ENCODE peak calls at places on chromosomes 5 and 9, in ten cellular contexts. R is astrocyte; C is CD4-positive, alpha-beta T cell; W is RCC 7860; X is NCI-H2171 treated with DMSO at 0.1 percent for 48 hours; K is GM04503; Y is iPS-NIHi11; M is sigmoid colon; A is T-helper 22 cell; Z is skeletal muscle cell. B is an unnamed sample.
A peak's percentile ranks its signal among the peaks of the same experiment; 100 is the strongest.

GRCh38 chr5:140321796-140322195 is 18.9 kb upstream of the PFDN1 start:
- DNase-seq in Z (no peak), X (no peak), K (no peak), Y (no peak), W (no peak), M (peak; percentile 81), R (no peak), C (no peak), A (no peak), B (peak; percentile 70)

GRCh38 chr9:106420511-106420944 is 442.4 kb upstream of the ZNF462 start:
- DNase-seq in W (peak; percentile 48), Y (no peak), X (no peak), K (peak; percentile 11), Z (peak; percentile 54), C (no peak), A (no peak), R (peak; percentile 57), M (no peak), B (no peak)

GRCh38 chr5:97788369-97788768 is 605.3 kb upstream of the RIOK2 start:
- DNase-seq in R (no peak), K (no peak), X (no peak), Z (no peak), W (no peak), C (no peak), A (no peak), Y (no peak), M (no peak), B (no peak)

GRCh38 chr5:167786871-167787568 is 504.4 kb upstream of the WWC1 start:
- DNase-seq in A (no peak), Z (no peak), K (peak; percentile 57), X (no peak), R (peak; percentile 62), Y (no peak), C (no peak), W (no peak), M (no peak), B (no peak)

GRCh38 chr5:119290607-119291006 is 65.2 kb upstream of the TNFAIP8 start:
- DNase-seq in Z (no peak), A (no peak), C (no peak), K (no peak), M (no peak), X (no peak), Y (no peak), R (no peak), W (no peak), B (no peak)

GRCh38 chr9:92455217-92455616 is 27.1 kb downstream of the ASPN start:
- DNase-seq in K (no peak), W (no peak), A (no peak), X (no peak), Z (no peak), M (no peak), Y (peak; percentile 37), C (no peak), R (no peak), B (no peak)

GRCh38 chr9:70410368-70410767 is 4.1 kb downstream of the KLF9 start:
- DNase-seq in A (no peak), Z (no peak), C (no peak), W (no peak), X (no peak), K (no peak), M (no peak), Y (no peak), R (peak; percentile 60), B (no peak)

GRCh38 chr5:10863763-10864383 is 102.8 kb upstream of the DAP start:
- DNase-seq in K (no peak), Z (no peak), C (peak; percentile 43), Y (peak; percentile 87), A (no peak), R (peak; percentile 24), W (no peak), X (peak; percentile 41), M (no peak), B (peak; percentile 56)

GRCh38 chr9:12739014-12739413 is 35.8 kb upstream of the LURAP1L start:
- DNase-seq in K (peak; percentile 43), R (peak; percentile 53), X (no peak), Z (peak; percentile 70), C (no peak), A (no peak), W (no peak), M (no peak), Y (no peak), B (no peak)

GRCh38 chr5:34749431-34749872 is 89.5 kb upstream of the TTC23L start:
- DNase-seq in Z (peak; percentile 92), W (no peak), C (no peak), A (no peak), Y (no peak), K (no peak), X (no peak), R (peak; percentile 87), M (no peak), B (no peak)

GRCh38 chr5:94314507-94315170 is 303.8 kb downstream of the KIAA0825 start:
- DNase-seq in M (no peak), K (no peak), C (no peak), X (no peak), A (no peak), Z (no peak), R (no peak), Y (no peak), W (no peak), B (no peak)

GRCh38 chr5:82044015-82044414 is 72.2 kb downstream of the ATG10 start:
- DNase-seq in X (no peak), C (no peak), M (no peak), A (no peak), R (no peak), W (no peak), Z (no peak), Y (no peak), K (no peak), B (no peak)

GRCh38 chr5:79844571-79844970 is 146.5 kb downstream of the MTX3 start:
- DNase-seq in K (no peak), Z (no peak), A (no peak), C (no peak), R (no peak), X (no peak), Y (no peak), W (no peak), M (no peak), B (no peak)

GRCh38 chr5:136174021-136174659 is 18.8 kb downstream of the SMIM32 start:
- DNase-seq in C (no peak), K (peak; percentile 25), Z (peak; percentile 12), R (peak; percentile 44), Y (peak; percentile 44), A (no peak), M (no peak), W (peak; percentile 54), X (peak; percentile 38), B (no peak)

B was measured in lung.